ENCODE peak calls at places on chromosomes 16 and 17, in nine cellular contexts. W is endothelial cell of umbilical vein; G is T-helper 2 cell; R is T-helper 17 cell; K is CD4-positive, CD25-positive, alpha-beta regulatory T cell; H is substantia nigra; S is pancreas; I is stimulated activated CD4-positive, alpha-beta T cell treated with anti-CD3 and anti-CD28 coated beads, Interleukin-1b, Interleukin-23, amount 100 ng/mL, for 4 hours; Q is AML-193. E is an unnamed sample.

GRCh38 chr17:78337244-78338109 is 22.4 kb downstream of the SOCS3 start:
- DNase-seq in K (no peak), W (no peak), Q (peak), S (peak), I (no peak), G (no peak), R (no peak), H (no peak), E (peak)

GRCh38 chr17:57440522-57441269 is 184.4 kb downstream of the MSI2 start:
- DNase-seq in R (peak), H (no peak), I (peak), S (peak), G (peak), W (peak), Q (no peak), K (peak), E (no peak)

GRCh38 chr16:75064403-75065148 is 52.0 kb downstream of the LDHD start:
- DNase-seq in I (no peak), W (no peak), K (no peak), Q (peak), R (no peak), S (no peak), G (no peak), H (no peak), E (peak)

GRCh38 chr17:1830288-1830687 is 483 bp downstream of the RPA1 start:
- DNase-seq in I (no peak), S (no peak), Q (peak), R (no peak), H (no peak), G (no peak), W (peak), K (peak), E (peak)

GRCh38 chr16:2081685-2082084 is 33.9 kb downstream of the TSC2 start:
- DNase-seq in K (no peak), S (no peak), H (no peak), W (no peak), Q (no peak), I (no peak), R (no peak), G (no peak), E (no peak)

GRCh38 chr16:85821441-85821901 is 22.0 kb downstream of the COX4I1 start:
- DNase-seq in H (peak), R (peak), I (peak), Q (peak), S (peak), G (peak), K (peak), W (peak), E (peak)

GRCh38 chr16:71966932-71967331 is 33.3 kb downstream of the PKD1L3 start:
- DNase-seq in I (no peak), H (no peak), Q (no peak), R (no peak), K (no peak), S (no peak), G (no peak), W (no peak), E (no peak)

GRCh38 chr17:35315283-35315682 is 58.1 kb downstream of the SLFN11 start:
- DNase-seq in G (no peak), R (no peak), K (no peak), I (no peak), S (no peak), W (peak), Q (no peak), H (no peak), E (no peak)

GRCh38 chr17:82121246-82121645 is 23.2 kb upstream of the FASN start:
- DNase-seq in G (no peak), W (no peak), H (no peak), S (no peak), K (no peak), R (no peak), Q (no peak), I (no peak), E (no peak)

GRCh38 chr16:2341456-2342447 is 1.2 kb upstream of the ABCA3 start:
- DNase-seq in I (peak), H (no peak), S (no peak), Q (no peak), W (no peak), K (no peak), G (no peak), R (no peak), E (no peak)

GRCh38 chr17:66171172-66171571 is 20.8 kb downstream of the CEP112 start:
- DNase-seq in H (no peak), W (no peak), K (no peak), S (no peak), R (no peak), Q (no peak), G (no peak), I (no peak), E (no peak)

GRCh38 chr17:49779730-49780220 is 8.7 kb upstream of the KAT7 start:
- DNase-seq in R (no peak), I (no peak), H (no peak), W (peak), S (no peak), Q (peak), K (peak), G (no peak), E (peak)

GRCh38 chr16:86510465-86511261 is at the start of gene FOXF1:
- DNase-seq in K (peak), W (peak), Q (no peak), S (no peak), G (no peak), R (no peak), H (no peak), I (no peak), E (no peak)

GRCh38 chr17:336110-337021 is 16.2 kb downstream of the RPH3AL start:
- DNase-seq in W (peak), G (peak), Q (no peak), S (peak), H (no peak), I (peak), R (no peak), K (peak), E (peak)

GRCh38 chr16:28058839-28059589 is 4.5 kb downstream of the GSG1L start:
- DNase-seq in S (no peak), H (no peak), K (no peak), I (no peak), G (no peak), Q (no peak), W (no peak), R (no peak), E (no peak)

GRCh38 chr16:15975172-15975571 is 25.8 kb downstream of the ABCC1 start:
- DNase-seq in K (no peak), Q (no peak), H (no peak), W (no peak), R (no peak), G (no peak), I (no peak), S (no peak), E (no peak)

GRCh38 chr16:70808371-70808770 is 7.4 kb upstream of the VAC14 start:
- DNase-seq in G (no peak), Q (no peak), W (no peak), K (no peak), R (no peak), S (no peak), H (no peak), I (no peak), E (peak)

GRCh38 chr17:29341726-29342125 is 47.8 kb upstream of the NUFIP2 start:
- DNase-seq in G (no peak), H (no peak), S (no peak), Q (peak), R (no peak), I (no peak), W (no peak), K (no peak), E (no peak)

GRCh38 chr17:81863123-81863675 is 2.9 kb upstream of the P4HB start:
- DNase-seq in Q (peak), S (no peak), W (no peak), G (no peak), H (no peak), I (no peak), R (no peak), K (no peak), E (no peak)

GRCh38 chr17:73013299-73013698 is 79.2 kb downstream of the SLC39A11 start:
- DNase-seq in K (no peak), S (no peak), R (no peak), Q (no peak), I (no peak), W (no peak), G (no peak), H (no peak), E (no peak)

GRCh38 chr17:29671661-29672060 is 48.9 kb upstream of the CORO6 start:
- DNase-seq in W (no peak), K (no peak), G (no peak), Q (no peak), H (no peak), I (no peak), S (no peak), R (no peak), E (no peak)

GRCh38 chr16:81551141-81551808 is 106.7 kb downstream of the CMIP start:
- DNase-seq in K (no peak), R (no peak), W (peak), Q (peak), I (no peak), S (no peak), G (no peak), H (no peak), E (peak)

GRCh38 chr17:4721203-4722135 is 9.8 kb upstream of the MED11 start:
- DNase-seq in G (no peak), K (peak), S (peak), W (peak), H (no peak), I (no peak), Q (no peak), R (no peak), E (no peak)

GRCh38 chr16:25633549-25633948 is 58.2 kb upstream of the HS3ST4 start:
- DNase-seq in W (no peak), G (no peak), K (no peak), Q (no peak), I (no peak), H (no peak), R (no peak), S (no peak), E (no peak)

GRCh38 chr16:23207485-23207884 is 24.9 kb downstream of the SCNN1G start:
- DNase-seq in I (no peak), W (no peak), S (no peak), Q (no peak), G (no peak), H (no peak), R (no peak), K (no peak), E (no peak)

GRCh38 chr17:8148560-8148959 is 3.6 kb downstream of the PER1 start:
- DNase-seq in W (no peak), K (no peak), R (no peak), Q (no peak), H (no peak), S (no peak), G (no peak), I (no peak), E (no peak)

GRCh38 chr17:3558603-3559269 is 1.1 kb upstream of the TRPV3 start:
- DNase-seq in K (peak), S (no peak), Q (no peak), W (no peak), I (peak), H (no peak), G (peak), R (peak), E (no peak)